ENCODE peak calls at places on chromosomes 3 and 15, in seven cellular contexts. Q is CD4-positive, CD25-positive, alpha-beta regulatory T cell; F is activated CD8-positive, alpha-beta memory T cell treated with anti-CD3 and anti-CD28 coated beads for 48 hours; Z is NCI-H510A treated with DMSO at 0.1 percent for 48 hours; O is Caki2; H is NCI-H1436; B is AG04449. Y is an unnamed sample.

GRCh38 chr15:60535743-60536142 is 56.8 kb upstream of the ICE2 start:
- DNase-seq in O (no peak), H (no peak), Z (no peak), B (no peak), F (no peak), Q (no peak), Y (no peak)

GRCh38 chr15:22844421-22845288 is 6.2 kb downstream of the NIPA2 start:
- DNase-seq in B (no peak), Z (no peak), H (no peak), O (no peak), F (no peak), Q (no peak), Y (no peak)

GRCh38 chr15:86247249-86247955 is 167.7 kb downstream of the AGBL1 start:
- DNase-seq in H (no peak), B (no peak), Q (no peak), Z (no peak), O (no peak), F (no peak), Y (no peak)

GRCh38 chr3:43872301-43872700 is 181.6 kb downstream of the ABHD5 start:
- DNase-seq in Q (no peak), Z (no peak), B (peak; percentile 85), O (peak; percentile 29), F (no peak), H (no peak), Y (no peak)

GRCh38 chr3:58899159-58899952 is 150.5 kb downstream of the CFAP20DC start:
- DNase-seq in Z (no peak), O (no peak), Q (peak; percentile 63), B (no peak), H (no peak), F (peak; percentile 7), Y (no peak)

GRCh38 chr15:40307421-40308165 is at the start of gene PLCB2:
- DNase-seq in F (peak; percentile 45), H (peak; percentile 16), Q (peak; percentile 85), O (no peak), B (no peak), Z (peak; percentile 42), Y (no peak)

GRCh38 chr3:16508591-16508995 is 4.9 kb downstream of the RFTN1 start:
- DNase-seq in H (no peak), Q (peak; percentile 51), O (no peak), Z (no peak), B (no peak), F (no peak), Y (no peak)

GRCh38 chr15:42385206-42385979 is 26.1 kb downstream of the CAPN3 start:
- DNase-seq in F (no peak), Q (peak; percentile 60), H (peak; percentile 24), B (no peak), Z (peak; percentile 53), O (peak; percentile 12), Y (no peak)

GRCh38 chr3:94596887-94597537 is 534.2 kb downstream of the NSUN3 start:
- DNase-seq in B (no peak), O (no peak), Q (no peak), H (no peak), Z (no peak), F (no peak), Y (no peak)

GRCh38 chr15:95557226-95558046 is 773.1 kb upstream of the NR2F2 start:
- DNase-seq in H (no peak), B (peak; percentile 71), Z (no peak), F (no peak), O (peak; percentile 89), Q (no peak), Y (no peak)

GRCh38 chr3:71926242-71926560 is 141.3 kb upstream of the PROK2 start:
- DNase-seq in B (no peak), F (no peak), O (peak; percentile 19), Z (peak; percentile 69), Q (peak; percentile 66), H (peak; percentile 59), Y (peak; percentile 65)

GRCh38 chr3:185366913-185367312 is 4.0 kb downstream of the MAP3K13 start:
- DNase-seq in O (no peak), H (no peak), B (no peak), F (no peak), Q (no peak), Z (no peak), Y (no peak)

GRCh38 chr3:185270262-185270955 is 16.6 kb upstream of the EHHADH start:
- DNase-seq in O (no peak), Q (peak; percentile 9), Z (no peak), F (no peak), B (no peak), H (peak; percentile 84), Y (no peak)

GRCh38 chr3:194061421-194062029 is 74.4 kb upstream of the HES1 start:
- DNase-seq in Z (no peak), Q (no peak), F (no peak), B (no peak), H (no peak), O (no peak), Y (no peak)

GRCh38 chr3:13193320-13194284 is 120.4 kb upstream of the IQSEC1 start:
- DNase-seq in F (no peak), Z (no peak), Q (no peak), O (no peak), H (no peak), B (no peak), Y (no peak)

GRCh38 chr3:145807990-145808389 is 353.0 kb downstream of the PLOD2 start:
- DNase-seq in Z (no peak), H (peak; percentile 32), F (no peak), O (peak; percentile 33), Q (no peak), B (no peak), Y (no peak)

GRCh38 chr3:148758303-148758884 is 60.7 kb downstream of the AGTR1 start:
- DNase-seq in Q (no peak), B (no peak), H (no peak), O (no peak), Z (no peak), F (no peak), Y (no peak)